ENCODE peak calls at places on chromosomes 12 and 14, in seven cellular contexts. B is heart left ventricle; P is dorsolateral prefrontal cortex; X is effector memory CD4-positive, alpha-beta T cell; N is Panc1; K is heart right ventricle; H is fibroblast of the aortic adventitia. I is an unnamed sample.

GRCh38 chr12:11650279-11650696 is 814 bp downstream of the ETV6 start:
- DNase-seq in K (peak), H (no peak), X (no peak), B (peak), N (no peak), P (peak), I (no peak)

GRCh38 chr12:95201056-95201670 is 16.1 kb downstream of the FGD6 start:
- DNase-seq in H (no peak), P (no peak), N (no peak), K (no peak), X (no peak), B (no peak), I (no peak)

GRCh38 chr14:77267937-77268699 is 2.9 kb downstream of the NGB start:
- DNase-seq in X (no peak), K (no peak), P (no peak), H (no peak), N (no peak), B (no peak), I (no peak)

GRCh38 chr12:132445884-132446471 is 44.0 kb upstream of the FBRSL1 start:
- DNase-seq in B (no peak), K (peak), H (peak), N (peak), X (peak), P (peak), I (peak)

GRCh38 chr14:93693914-93694313 is 94.4 kb downstream of the PRIMA1 start:
- DNase-seq in K (no peak), P (no peak), N (no peak), X (no peak), H (no peak), B (no peak), I (no peak)

GRCh38 chr12:131242741-131243496 is 289.2 kb downstream of the ADGRD1 start:
- DNase-seq in B (no peak), X (no peak), P (no peak), K (no peak), H (no peak), N (no peak), I (no peak)

GRCh38 chr12:25929096-25929637 is 29.3 kb upstream of the RASSF8 start:
- DNase-seq in N (no peak), H (peak), P (no peak), B (no peak), X (no peak), K (no peak), I (no peak)

GRCh38 chr12:104063712-104064030 is 660 bp upstream of the HCFC2 start:
- DNase-seq in K (no peak), H (peak), P (no peak), X (no peak), B (no peak), N (no peak), I (no peak)

GRCh38 chr14:54312166-54312801 is 84.5 kb upstream of the CDKN3 start:
- DNase-seq in B (no peak), N (no peak), P (no peak), H (peak), K (no peak), X (no peak), I (peak)

GRCh38 chr12:70180140-70180539 is 63.1 kb upstream of the CNOT2 start:
- DNase-seq in N (no peak), K (no peak), P (peak), B (no peak), H (no peak), X (no peak), I (no peak)

GRCh38 chr14:67359319-67359774 is 257 bp downstream of the ATP6V1D start:
- DNase-seq in H (peak), K (peak), N (no peak), X (no peak), P (peak), B (peak), I (no peak)

GRCh38 chr12:128844031-128844635 is 9.1 kb upstream of the GLT1D1 start:
- DNase-seq in N (no peak), P (no peak), H (no peak), B (no peak), X (no peak), K (no peak), I (no peak)

GRCh38 chr14:92600318-92601053 is 86.9 kb downstream of the RIN3 start:
- DNase-seq in X (no peak), P (no peak), N (no peak), B (no peak), K (no peak), H (peak), I (no peak)

GRCh38 chr12:1020389-1020788 is 29.4 kb downstream of the ERC1 start:
- DNase-seq in H (no peak), K (no peak), X (no peak), B (no peak), N (no peak), P (no peak), I (no peak)

GRCh38 chr14:50006141-50006540 is 110.2 kb downstream of the VCPKMT start:
- DNase-seq in N (no peak), K (no peak), X (no peak), H (no peak), B (no peak), P (no peak), I (no peak)

GRCh38 chr12:16515666-16516065 is 90.3 kb downstream of the LMO3 start:
- DNase-seq in P (no peak), X (no peak), N (no peak), B (no peak), K (no peak), H (peak), I (no peak)

GRCh38 chr14:88791629-88792571 is 853 bp downstream of the EML5 start:
- DNase-seq in B (no peak), P (peak), X (no peak), K (no peak), H (no peak), N (no peak), I (no peak)

GRCh38 chr14:34058510-34058909 is 107.6 kb upstream of the EGLN3 start:
- DNase-seq in P (no peak), N (no peak), H (no peak), X (no peak), K (no peak), B (no peak), I (no peak)

GRCh38 chr12:49891476-49891875 is 12.2 kb downstream of the FAIM2 start:
- DNase-seq in H (no peak), P (no peak), K (no peak), N (no peak), B (no peak), X (no peak), I (no peak)

GRCh38 chr14:67955241-67955640 is 135.7 kb downstream of the RAD51B start:
- DNase-seq in P (no peak), K (no peak), B (no peak), X (no peak), H (no peak), N (no peak), I (no peak)

GRCh38 chr12:65609359-65609771 is 214.9 kb upstream of the HMGA2 start:
- DNase-seq in H (peak), X (no peak), N (no peak), B (no peak), P (no peak), K (no peak), I (peak)

GRCh38 chr12:34218193-34219045 is 196.1 kb downstream of the ALG10 start:
- DNase-seq in P (peak), H (peak), N (peak), X (peak), B (peak), K (peak), I (no peak)

GRCh38 chr12:26246483-26247164 is 51.3 kb downstream of the SSPN start:
- DNase-seq in B (no peak), H (no peak), P (no peak), K (no peak), N (no peak), X (no peak), I (no peak)

GRCh38 chr12:49903700-49904423 is at the start of gene FAIM2:
- DNase-seq in B (peak), X (peak), P (peak), K (peak), H (peak), N (no peak), I (no peak)

GRCh38 chr12:30962047-30962446 is 35.5 kb downstream of the TSPAN11 start:
- DNase-seq in N (no peak), P (no peak), K (no peak), B (no peak), H (no peak), X (no peak), I (no peak)

GRCh38 chr12:92464911-92465310 is 237.9 kb upstream of the PLEKHG7 start:
- DNase-seq in N (no peak), X (no peak), B (no peak), P (no peak), K (no peak), H (no peak), I (no peak)

DNA sequence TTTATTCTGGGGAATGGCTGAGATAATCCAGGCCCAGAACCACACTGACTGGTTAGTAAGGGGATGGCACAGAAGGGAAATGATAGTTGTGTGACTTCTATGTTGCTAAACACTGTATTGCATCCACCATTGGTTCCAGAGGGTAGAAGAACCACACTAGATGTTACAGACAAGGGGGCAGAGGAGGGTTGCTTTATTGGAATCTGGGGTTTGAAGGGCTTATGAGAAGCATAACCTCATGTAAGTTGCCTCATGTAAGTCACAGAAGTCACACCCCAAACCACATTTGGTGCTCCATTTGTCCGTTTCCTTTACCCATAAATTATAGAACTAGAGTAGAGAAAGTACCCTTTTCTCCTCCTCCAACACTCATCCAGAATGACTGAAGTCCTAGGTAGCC is 5.5 kb upstream of the PSMA6 start:
- DNase-seq in K (no peak), P (no peak), B (no peak), N (no peak), H (no peak), X (no peak), I (no peak)
- H3K4me3 ChIP-seq in K (no peak), P (no peak), B (no peak), N (no peak), H (no peak), X (no peak), I (no peak)

GRCh38 chr14:105181542-105182295 is 607 bp upstream of the NUDT14 start:
- DNase-seq in K (no peak), B (no peak), H (no peak), N (no peak), P (no peak), X (no peak), I (no peak)

GRCh38 chr14:105178868-105179140 is 2.3 kb downstream of the NUDT14 start:
- DNase-seq in N (no peak), P (no peak), H (no peak), B (no peak), X (no peak), K (no peak), I (no peak)

GRCh38 chr14:105182296-105183020 is 1.3 kb upstream of the NUDT14 start:
- DNase-seq in K (no peak), X (no peak), P (no peak), B (no peak), N (no peak), H (no peak), I (no peak)

GRCh38 chr14:105179191-105179590 is 1.9 kb downstream of the NUDT14 start:
- DNase-seq in N (no peak), X (no peak), B (no peak), K (no peak), H (no peak), P (no peak), I (no peak)

DNA sequence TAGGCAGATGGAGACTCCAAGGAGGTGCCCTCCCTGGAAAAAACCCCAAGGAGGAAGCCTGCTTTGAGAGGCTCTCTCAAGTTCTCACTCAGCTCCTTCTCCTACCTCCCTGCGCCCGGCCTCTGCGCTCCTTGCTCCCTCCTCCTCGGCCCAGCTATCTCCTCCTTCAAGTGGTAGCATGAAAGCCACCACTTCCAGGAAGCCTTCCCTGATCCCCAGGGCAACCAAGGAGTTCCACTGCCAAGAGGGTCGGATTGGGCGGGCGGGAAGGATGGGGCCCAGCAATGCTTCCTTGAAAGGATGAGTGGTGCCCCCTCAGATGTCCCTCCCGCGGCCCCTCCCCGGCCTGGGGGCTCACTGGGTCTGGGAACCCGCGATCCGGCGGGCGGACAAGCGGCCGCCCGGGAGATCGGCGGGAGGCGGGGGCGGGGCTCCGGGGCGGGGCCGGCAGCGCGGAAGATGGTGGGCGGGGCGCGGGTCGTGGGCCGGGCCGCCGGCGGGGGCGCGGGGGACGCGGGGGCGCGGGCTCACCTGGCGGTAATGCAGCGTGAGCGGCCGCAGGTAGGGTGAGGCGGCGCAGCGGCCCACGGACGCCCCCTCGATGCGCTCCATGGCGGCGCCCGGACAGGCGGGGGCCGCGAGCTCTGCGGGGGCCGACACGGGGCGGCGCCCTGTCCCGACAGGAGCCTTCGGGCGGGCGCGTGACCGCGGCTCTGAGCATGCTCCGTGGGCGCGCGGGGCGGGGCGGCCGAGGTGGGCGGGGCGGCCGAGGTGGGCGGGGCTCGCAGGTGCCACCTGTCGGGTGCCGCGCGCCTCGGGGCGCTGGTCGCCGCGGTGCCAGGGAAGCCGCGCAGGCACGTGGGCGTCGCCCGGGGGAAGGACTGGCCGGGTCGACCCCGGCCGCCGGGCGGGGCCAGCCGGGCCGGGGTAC is at the start of gene NUDT14:
- DNase-seq in K (peak), X (peak), P (peak), B (no peak), H (peak), N (no peak), I (no peak)
- H3K4me3 ChIP-seq in K (peak), X (peak), P (peak), B (peak), H (peak), N (peak), I (peak)

GRCh38 chr14:102927346-102927877 is 4.9 kb downstream of the AMN start:
- DNase-seq in N (no peak), B (no peak), H (no peak), P (no peak), K (no peak), X (no peak), I (no peak)
- H3K4me3 ChIP-seq in N (no peak), B (no peak), H (no peak), P (no peak), K (no peak), X (peak), I (no peak)

GRCh38 chr12:86257173-86257572 is 982 bp upstream of the MGAT4C start:
- DNase-seq in K (no peak), H (no peak), P (no peak), B (no peak), N (no peak), X (no peak), I (no peak)

GRCh38 chr12:86254399-86255107 is 1.6 kb downstream of the MGAT4C start:
- DNase-seq in X (no peak), P (no peak), K (no peak), N (no peak), H (peak), B (no peak), I (no peak)

GRCh38 chr12:86260183-86260582 is 4.0 kb upstream of the MGAT4C start:
- DNase-seq in K (no peak), P (no peak), H (no peak), B (no peak), N (no peak), X (no peak), I (no peak)

GRCh38 chr12:86261142-86261541 is 5.0 kb upstream of the MGAT4C start:
- DNase-seq in P (no peak), N (no peak), K (no peak), H (peak), B (no peak), X (no peak), I (no peak)

GRCh38 chr12:86256169-86256568 is at the start of gene MGAT4C:
- DNase-seq in B (no peak), K (no peak), H (no peak), X (no peak), N (no peak), P (no peak), I (no peak)
- H3K4me3 ChIP-seq in B (peak), K (peak), H (no peak), X (no peak), N (no peak), P (peak), I (no peak)

GRCh38 chr12:115944851-115945496 is 332.5 kb downstream of the MED13L start:
- DNase-seq in K (no peak), X (no peak), N (no peak), P (no peak), B (no peak), H (no peak), I (no peak)
- H3K4me3 ChIP-seq in K (no peak), X (no peak), N (no peak), P (no peak), B (no peak), H (no peak), I (no peak)

DNA sequence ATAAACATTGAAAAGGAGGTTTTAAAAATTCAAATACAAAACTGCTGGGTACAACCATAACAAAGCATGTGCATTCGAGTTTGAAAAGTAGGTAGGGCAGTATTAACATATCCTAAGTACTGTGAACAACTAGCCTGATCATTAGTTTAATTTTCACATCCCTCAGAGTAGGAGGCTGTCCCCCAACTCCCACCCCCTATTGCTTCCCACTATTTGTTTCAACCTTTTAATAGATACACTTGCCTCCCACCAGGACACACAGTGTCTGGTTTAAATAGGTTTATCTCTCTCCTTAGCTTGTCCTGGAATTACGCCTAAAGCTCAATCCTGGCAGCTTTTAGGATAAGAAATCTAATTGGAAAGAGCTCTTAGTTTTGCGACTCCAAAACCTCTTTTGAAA is 2.1 kb downstream of the TAOK3 start:
- DNase-seq in K (no peak), H (no peak), N (no peak), P (no peak), X (no peak), B (no peak), I (no peak)
- H3K4me3 ChIP-seq in K (peak), H (peak), N (peak), P (peak), X (no peak), B (peak), I (peak)

DNA sequence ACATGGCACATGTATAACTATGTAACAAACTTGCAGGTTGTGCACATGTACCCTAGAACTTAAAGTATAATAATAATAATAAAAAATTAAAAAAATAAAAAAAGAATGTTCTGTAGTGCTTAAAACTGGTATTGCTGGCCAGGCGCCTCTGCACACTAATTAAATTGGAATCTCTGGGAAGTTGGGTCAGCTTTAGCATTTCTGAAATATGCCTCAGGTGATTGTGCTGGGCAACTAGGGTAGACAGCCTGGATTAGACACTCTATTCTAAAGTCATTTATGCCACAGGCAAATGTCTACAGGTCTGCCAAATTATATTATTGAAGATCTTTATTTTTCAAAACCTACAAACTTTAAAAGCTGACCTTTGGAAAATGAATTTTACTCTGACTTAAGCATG is 55.3 kb downstream of the PPM1H start:
- DNase-seq in X (no peak), H (no peak), K (no peak), N (no peak), B (no peak), P (no peak), I (no peak)
- H3K4me3 ChIP-seq in X (no peak), H (no peak), K (no peak), N (no peak), B (no peak), P (no peak), I (no peak)

I was measured in kidney epithelial cell.